ENCODE peak calls at places on chromosomes 5 and 9, in five cellular contexts. K is GM12891, O is GDM1, H is tibial artery, E is NCI-H345. C is an unnamed sample.

GRCh38 chr5:625516-625915 is 13.4 kb downstream of the CEP72 start:
- DNase-seq in H (peak), E (no peak), K (no peak), O (no peak), C (no peak)

GRCh38 chr5:103228588-103228987 is 30.0 kb upstream of the MACIR start:
- DNase-seq in O (no peak), K (no peak), H (no peak), E (no peak), C (no peak)

GRCh38 chr9:18739641-18740318 is 265.8 kb downstream of the ADAMTSL1 start:
- DNase-seq in H (no peak), K (no peak), O (no peak), E (no peak), C (no peak)

GRCh38 chr9:108473209-108474112 is 382.3 kb downstream of the ACTL7B start:
- DNase-seq in H (peak), O (no peak), E (peak), K (no peak), C (no peak)

GRCh38 chr9:87685431-87685830 is 40.5 kb upstream of the CTSL start:
- DNase-seq in H (no peak), K (no peak), E (no peak), O (no peak), C (no peak)

GRCh38 chr9:14346826-14347407 is 33.0 kb upstream of the NFIB start:
- DNase-seq in K (no peak), E (no peak), H (peak), O (no peak), C (no peak)

GRCh38 chr9:106727969-106728368 is 135.0 kb upstream of the ZNF462 start:
- DNase-seq in K (no peak), E (no peak), H (no peak), O (no peak), C (no peak)

GRCh38 chr9:98871456-98872065 is 64.1 kb downstream of the GALNT12 start:
- DNase-seq in H (no peak), K (no peak), E (no peak), O (no peak), C (no peak)

GRCh38 chr5:73391441-73391871 is 57.1 kb downstream of the FOXD1 start:
- DNase-seq in H (no peak), E (no peak), O (no peak), K (no peak), C (no peak)

GRCh38 chr5:32506809-32507208 is 62.3 kb upstream of the ZFR start:
- DNase-seq in H (no peak), E (no peak), O (no peak), K (no peak), C (no peak)

GRCh38 chr9:2291980-2292704 is 277.0 kb downstream of the SMARCA2 start:
- DNase-seq in K (no peak), H (no peak), O (no peak), E (peak), C (no peak)

GRCh38 chr5:3329427-3329826 is 266.2 kb upstream of the IRX1 start:
- DNase-seq in E (no peak), O (no peak), H (no peak), K (no peak), C (no peak)

GRCh38 chr9:3794005-3794404 is 268.2 kb upstream of the RFX3 start:
- DNase-seq in K (no peak), O (no peak), H (no peak), E (no peak), C (no peak)

GRCh38 chr5:383621-384020 is 59.4 kb upstream of the EXOC3 start:
- DNase-seq in E (no peak), H (no peak), O (no peak), K (no peak), C (no peak)